ENCODE peak calls at places on chromosome X, in four cellular contexts. M is K562, K is HCT116, L is HepG2. J is an unnamed sample.

GRCh38 chrX:51860679-51861078 is 32.7 kb upstream of the MAGED1 start:
- DNase-seq in M (peak; percentile 28), K (peak; percentile 18), L (peak; percentile 14), J (no peak)

GRCh38 chrX:292900-293897 is 12.0 kb downstream of the PLCXD1 start:
- DNase-seq in M (no peak), K (no peak), L (no peak), J (no peak)

GRCh38 chrX:45083314-45083713 is 117.4 kb downstream of the DIPK2B start:
- DNase-seq in M (no peak), K (no peak), L (no peak), J (no peak)

GRCh38 chrX:23884427-23885024 is 23.2 kb downstream of the APOO start:
- DNase-seq in M (peak; percentile 84), K (no peak), L (peak; percentile 57), J (no peak)

GRCh38 chrX:34521563-34521962 is 135.5 kb downstream of the TMEM47 start:
- DNase-seq in M (no peak), K (no peak), L (no peak), J (no peak)

GRCh38 chrX:23773601-23774175 is 9.3 kb upstream of the SAT1 start:
- DNase-seq in M (no peak), K (no peak), L (no peak), J (no peak)

GRCh38 chrX:107675823-107676555 is 47.7 kb downstream of the PRPS1 start:
- DNase-seq in M (peak; percentile 24), K (no peak), L (no peak), J (no peak)

GRCh38 chrX:10579018-10579752 is 41.2 kb downstream of the MID1 start:
- DNase-seq in M (no peak), K (peak; percentile 78), L (peak; percentile 62), J (no peak)

GRCh38 chrX:17242470-17242869 is 132.5 kb upstream of the NHS start:
- DNase-seq in M (peak; percentile 41), K (peak; percentile 34), L (peak; percentile 10), J (peak; percentile 20)

GRCh38 chrX:107718156-107718621 is 57.4 kb downstream of the TSC22D3 start:
- DNase-seq in M (peak; percentile 77), K (peak; percentile 71), L (peak; percentile 44), J (peak; percentile 57)

GRCh38 chrX:123399709-123400108 is 215.6 kb downstream of the GRIA3 start:
- DNase-seq in M (no peak), K (no peak), L (no peak), J (no peak)

GRCh38 chrX:30935985-30936384 is 46.9 kb upstream of the TAB3 start:
- DNase-seq in M (peak; percentile 51), K (peak; percentile 10), L (peak; percentile 45), J (no peak)

GRCh38 chrX:28843817-28844216 is 256.6 kb downstream of the IL1RAPL1 start:
- DNase-seq in M (no peak), K (no peak), L (no peak), J (no peak)

GRCh38 chrX:52424658-52425057 is 55.8 kb downstream of the XAGE2 start:
- DNase-seq in M (no peak), K (no peak), L (no peak), J (no peak)

GRCh38 chrX:86133761-86134160 is 14.5 kb upstream of the DACH2 start:
- DNase-seq in M (peak; percentile 7), K (no peak), L (no peak), J (no peak)

GRCh38 chrX:49110417-49110816 is 13.1 kb downstream of the GPKOW start:
- DNase-seq in M (no peak), K (no peak), L (no peak), J (no peak)

GRCh38 chrX:355329-356050 is 31.2 kb downstream of the PPP2R3B start:
- DNase-seq in M (no peak), K (no peak), L (no peak), J (no peak)

GRCh38 chrX:133983243-133983973 is 2.0 kb downstream of the GPC3 start:
- DNase-seq in M (no peak), K (no peak), L (no peak), J (no peak)

GRCh38 chrX:48666649-48667048 is 16.9 kb upstream of the WAS start:
- DNase-seq in M (no peak), K (no peak), L (no peak), J (no peak)

GRCh38 chrX:69616520-69617203 is 749 bp downstream of the EDA start:
- DNase-seq in M (no peak), K (no peak), L (peak; percentile 0), J (no peak)

GRCh38 chrX:126376465-126376864 is 176.1 kb downstream of the DCAF12L1 start:
- DNase-seq in M (no peak), K (no peak), L (no peak), J (no peak)

GRCh38 chrX:21373637-21374162 is 518 bp upstream of the CNKSR2 start:
- DNase-seq in M (no peak), K (no peak), L (no peak), J (no peak)

GRCh38 chrX:21374994-21375794 is 976 bp downstream of the CNKSR2 start:
- DNase-seq in M (no peak), K (no peak), L (no peak), J (no peak)

DNA sequence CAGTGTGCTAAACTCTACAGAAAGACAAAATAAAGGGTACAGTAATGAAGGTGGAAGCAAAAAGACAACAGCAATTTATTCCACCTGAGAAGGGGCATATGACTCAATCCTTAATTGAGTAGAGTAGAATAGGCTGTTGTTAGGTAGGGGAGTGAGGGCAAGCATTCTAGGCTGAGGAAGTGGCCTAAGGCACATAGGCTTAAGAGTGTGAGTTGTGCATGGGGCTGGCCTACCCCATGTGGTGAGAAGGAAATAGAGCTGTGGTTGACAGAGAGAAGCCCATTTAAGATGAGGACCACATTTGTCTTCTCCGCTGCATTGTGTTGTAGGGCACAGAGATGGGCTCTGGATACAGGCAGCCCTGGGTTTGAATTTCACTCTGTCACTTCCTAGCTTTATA is 3.4 kb upstream of the ZCCHC18 start:
- DNase-seq in M (no peak), K (no peak), L (no peak), J (no peak)
- H3K27ac ChIP-seq in M (no peak overlapping the region), K (no peak overlapping the region), L (no peak overlapping the region), J (no peak overlapping the region)

DNA sequence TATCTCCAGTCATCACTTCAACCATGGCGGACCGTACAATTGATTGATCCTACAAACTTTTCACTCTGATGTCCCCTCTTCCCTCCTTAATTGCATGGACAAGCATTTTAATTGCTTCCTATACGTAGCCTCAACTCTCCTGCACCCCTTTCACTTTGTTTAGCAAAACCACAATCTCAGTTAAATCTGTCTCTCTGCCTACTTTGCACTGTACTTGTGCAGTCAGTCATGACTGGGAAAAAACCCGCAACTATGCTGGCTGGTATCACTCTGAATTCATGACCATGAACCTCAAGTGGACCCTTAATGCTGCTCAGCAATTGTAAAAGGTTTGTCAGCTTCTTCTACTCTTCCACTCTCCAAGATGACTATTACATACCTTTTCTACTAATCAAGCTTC is 51.7 kb upstream of the AFF2 start:
- DNase-seq in M (no peak), K (no peak), L (no peak), J (no peak)
- TF ChIP-seq TCF7L2 in M (no peak), K (no peak), L (no peak), J (no peak)

GRCh38 chrX:136598631-136599030 is 49.3 kb upstream of the CD40LG start:
- DNase-seq in M (no peak), K (no peak), L (no peak), J (no peak)
- H3K27ac ChIP-seq in M (no peak overlapping the region), K (no peak overlapping the region), L (no peak overlapping the region), J (no peak overlapping the region)

DNA sequence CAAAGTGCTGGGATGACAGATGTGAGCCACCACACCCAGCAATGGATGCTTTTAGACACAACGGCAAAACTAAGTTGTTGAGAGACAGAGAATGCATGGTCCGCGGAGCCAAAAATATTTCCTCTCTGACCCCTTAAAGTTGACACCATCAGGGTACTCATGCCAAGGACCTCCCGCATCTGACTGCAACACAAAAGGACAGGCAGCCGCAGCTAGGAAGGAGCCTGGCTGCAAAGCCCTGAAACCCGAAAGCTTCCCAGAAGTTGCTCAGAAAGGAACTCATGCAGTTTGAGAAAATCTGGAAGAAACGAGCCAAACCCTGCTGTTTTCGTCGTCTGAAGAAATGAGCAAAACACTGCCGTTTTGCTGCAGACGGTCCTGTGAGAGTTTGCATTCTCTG is 16.5 kb downstream of the DHRSX start:
- DNase-seq in M (no peak), K (no peak), L (no peak), J (no peak)
- TF ChIP-seq TCF7L2 in M (no peak), K (no peak), L (no peak), J (no peak)

GRCh38 chrX:12245650-12246645 is 107.7 kb downstream of the FRMPD4 start:
- DNase-seq in M (no peak), K (no peak), L (no peak), J (no peak)
- H3K27ac ChIP-seq in M (no peak overlapping the region), K (no peak overlapping the region), L (no peak overlapping the region), J (no peak overlapping the region)